ENCODE peak calls at places on chromosome 20, in five cellular contexts. C is left ventricle myocardium inferior; Q is body of pancreas; P is CD8-positive, alpha-beta T cell; D is psoas muscle. X is an unnamed sample.

GRCh38 chr20:32034581-32035397 is 17.3 kb upstream of the HCK start:
- DNase-seq in C (no peak), Q (no peak), P (no peak), D (no peak), X (no peak)

GRCh38 chr20:57555457-57556184 is 5.3 kb upstream of the PCK1 start:
- DNase-seq in C (no peak), Q (no peak), P (no peak), D (no peak), X (no peak)

GRCh38 chr20:49913399-49914047 is 1.8 kb downstream of the SPATA2 start:
- DNase-seq in C (no peak), Q (no peak), P (no peak), D (no peak), X (no peak)

GRCh38 chr20:57677323-57677982 is 32.4 kb downstream of the PMEPA1 start:
- DNase-seq in C (no peak), Q (no peak), P (no peak), D (no peak), X (no peak)

GRCh38 chr20:11989018-11989771 is 71.5 kb downstream of the BTBD3 start:
- DNase-seq in C (no peak), Q (no peak), P (no peak), D (no peak), X (no peak)

GRCh38 chr20:32507998-32508774 is 76.9 kb downstream of the NOL4L start:
- DNase-seq in C (no peak), Q (no peak), P (no peak), D (no peak), X (no peak)

GRCh38 chr20:361562-361961 is 14.7 kb downstream of the NRSN2 start:
- DNase-seq in C (no peak), Q (no peak), P (no peak), D (no peak), X (no peak)

GRCh38 chr20:46056970-46057855 is 28.2 kb downstream of the SLC12A5 start:
- DNase-seq in C (peak), Q (peak), P (peak), D (peak), X (no peak)

GRCh38 chr20:8854566-8854965 is 214.3 kb upstream of the PLCB4 start:
- DNase-seq in C (peak), Q (peak), P (no peak), D (peak), X (no peak)

GRCh38 chr20:16205505-16205904 is 367.7 kb downstream of the KIF16B start:
- DNase-seq in C (no peak), Q (no peak), P (no peak), D (no peak), X (no peak)

GRCh38 chr20:37986873-37987601 is 46.2 kb downstream of the TTI1 start:
- DNase-seq in C (peak), Q (peak), P (no peak), D (peak), X (no peak)

GRCh38 chr20:51237278-51237677 is 214.4 kb upstream of the KCNG1 start:
- DNase-seq in C (peak), Q (no peak), P (no peak), D (peak), X (no peak)

GRCh38 chr20:50399917-50400704 is 110.1 kb upstream of the PTPN1 start:
- DNase-seq in C (no peak), Q (no peak), P (no peak), D (no peak), X (no peak)

GRCh38 chr20:23445596-23446217 is 6.2 kb downstream of the CSTL1 start:
- DNase-seq in C (no peak), Q (no peak), P (no peak), D (no peak), X (no peak)

GRCh38 chr20:25242231-25242630 is 5.7 kb upstream of the PYGB start:
- DNase-seq in C (no peak), Q (no peak), P (no peak), D (no peak), X (no peak)

GRCh38 chr20:10537850-10538480 is 102.9 kb downstream of the SLX4IP start:
- DNase-seq in C (no peak), Q (no peak), P (no peak), D (no peak), X (no peak)

GRCh38 chr20:8007490-8007889 is 12.1 kb downstream of the TMX4 start:
- DNase-seq in C (no peak), Q (no peak), P (no peak), D (no peak), X (no peak)

GRCh38 chr20:58313366-58313765 is 3.9 kb downstream of the RAB22A start:
- DNase-seq in C (no peak), Q (no peak), P (no peak), D (no peak), X (no peak)

GRCh38 chr20:55094353-55094861 is 619.0 kb downstream of the DOK5 start:
- DNase-seq in C (no peak), Q (no peak), P (no peak), D (no peak), X (no peak)

GRCh38 chr20:740162-740561 is 28.1 kb downstream of the SLC52A3 start:
- DNase-seq in C (no peak), Q (no peak), P (no peak), D (no peak), X (no peak)

GRCh38 chr20:12984863-12985262 is 23.9 kb upstream of the SPTLC3 start:
- DNase-seq in C (no peak), Q (no peak), P (no peak), D (no peak), X (no peak)

GRCh38 chr20:22232923-22233322 is 351.4 kb downstream of the FOXA2 start:
- DNase-seq in C (no peak), Q (no peak), P (no peak), D (no peak), X (no peak)

GRCh38 chr20:59145926-59146800 is 17.5 kb upstream of the ZNF831 start:
- DNase-seq in C (no peak), Q (no peak), P (peak), D (no peak), X (no peak)

GRCh38 chr20:1533059-1533458 is 24.4 kb downstream of the SIRPD start:
- DNase-seq in C (no peak), Q (no peak), P (no peak), D (no peak), X (no peak)

GRCh38 chr20:49984426-49985153 is 1.8 kb downstream of the SNAI1 start:
- DNase-seq in C (no peak), Q (no peak), P (no peak), D (no peak), X (no peak)

DNA sequence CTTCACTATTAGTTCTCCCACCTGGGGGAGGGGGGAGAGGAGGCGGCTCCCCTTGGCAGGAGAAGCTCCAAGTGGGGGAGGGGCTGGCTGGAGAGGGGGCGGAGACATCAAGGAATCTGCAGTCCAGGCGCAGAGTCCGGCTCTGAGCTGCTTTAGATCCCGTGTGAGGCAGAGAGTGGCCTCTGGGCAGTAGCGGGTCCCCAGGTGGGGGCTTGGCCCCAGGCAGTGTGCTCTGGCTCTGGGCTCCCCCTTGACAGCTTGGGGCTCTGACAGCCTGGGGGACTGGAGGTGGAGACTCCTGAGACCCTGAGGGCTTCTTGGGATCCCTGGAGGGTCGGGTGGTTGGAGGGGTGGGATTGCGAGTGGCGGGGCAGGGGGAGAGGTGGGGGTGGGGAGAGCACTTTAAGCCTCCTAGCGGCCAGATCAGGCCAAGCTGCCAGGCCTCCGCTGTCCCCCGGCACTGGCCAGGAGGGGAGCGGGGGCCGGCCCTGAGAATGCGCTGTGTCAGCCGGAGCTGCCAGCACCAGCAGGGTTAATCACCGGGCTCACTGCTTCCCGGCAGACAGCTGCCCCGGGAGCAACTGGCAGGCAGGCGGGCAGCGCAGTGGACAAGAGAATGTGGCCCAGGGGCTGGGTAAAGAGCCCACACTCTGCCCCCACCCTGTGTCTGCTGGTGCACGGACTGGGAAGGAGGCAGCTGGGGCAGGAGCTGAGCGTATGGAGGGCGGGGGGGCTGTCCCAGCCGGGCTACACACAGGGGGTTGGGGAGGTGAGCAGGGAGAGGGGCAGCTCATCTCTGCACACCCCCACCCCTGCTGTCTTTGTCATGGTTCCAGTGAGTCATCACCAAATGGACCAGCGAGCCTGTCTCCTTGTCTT is 1.8 kb upstream of the LAMA5 start:
- DNase-seq in C (no peak), Q (peak), P (no peak), D (peak), X (no peak)
- TF ChIP-seq CTCF in C (peak), Q (no peak), P (no peak), D (peak), X (no peak)

GRCh38 chr20:20864346-20865096 is 152.1 kb upstream of the RALGAPA2 start:
- DNase-seq in C (no peak), Q (no peak), P (no peak), D (no peak), X (no peak)
- TF ChIP-seq CTCF in C (peak), Q (peak), P (no peak), D (peak), X (no peak)

GRCh38 chr20:47178277-47178676 is 178.2 kb downstream of the ZMYND8 start:
- DNase-seq in C (no peak), Q (no peak), P (no peak), D (no peak), X (no peak)

GRCh38 chr20:47172579-47172978 is 183.9 kb downstream of the ZMYND8 start:
- DNase-seq in C (no peak), Q (no peak), P (no peak), D (no peak), X (no peak)

GRCh38 chr20:47174844-47175243 is 181.7 kb downstream of the ZMYND8 start:
- DNase-seq in C (no peak), Q (no peak), P (no peak), D (no peak), X (no peak)

GRCh38 chr20:47175501-47175900 is 181.0 kb downstream of the ZMYND8 start:
- DNase-seq in C (no peak), Q (no peak), P (no peak), D (no peak), X (no peak)

GRCh38 chr20:47173596-47174216 is 182.8 kb downstream of the ZMYND8 start:
- DNase-seq in C (no peak), Q (no peak), P (no peak), D (no peak), X (no peak)
- TF ChIP-seq CTCF in C (no peak), Q (no peak), P (no peak), D (no peak), X (no peak)

GRCh38 chr20:17691758-17692157 is 8.0 kb upstream of the BANF2 start:
- DNase-seq in C (no peak), Q (peak), P (no peak), D (no peak), X (no peak)
- TF ChIP-seq CTCF in C (no peak), Q (no peak), P (no peak), D (no peak), X (no peak)

DNA sequence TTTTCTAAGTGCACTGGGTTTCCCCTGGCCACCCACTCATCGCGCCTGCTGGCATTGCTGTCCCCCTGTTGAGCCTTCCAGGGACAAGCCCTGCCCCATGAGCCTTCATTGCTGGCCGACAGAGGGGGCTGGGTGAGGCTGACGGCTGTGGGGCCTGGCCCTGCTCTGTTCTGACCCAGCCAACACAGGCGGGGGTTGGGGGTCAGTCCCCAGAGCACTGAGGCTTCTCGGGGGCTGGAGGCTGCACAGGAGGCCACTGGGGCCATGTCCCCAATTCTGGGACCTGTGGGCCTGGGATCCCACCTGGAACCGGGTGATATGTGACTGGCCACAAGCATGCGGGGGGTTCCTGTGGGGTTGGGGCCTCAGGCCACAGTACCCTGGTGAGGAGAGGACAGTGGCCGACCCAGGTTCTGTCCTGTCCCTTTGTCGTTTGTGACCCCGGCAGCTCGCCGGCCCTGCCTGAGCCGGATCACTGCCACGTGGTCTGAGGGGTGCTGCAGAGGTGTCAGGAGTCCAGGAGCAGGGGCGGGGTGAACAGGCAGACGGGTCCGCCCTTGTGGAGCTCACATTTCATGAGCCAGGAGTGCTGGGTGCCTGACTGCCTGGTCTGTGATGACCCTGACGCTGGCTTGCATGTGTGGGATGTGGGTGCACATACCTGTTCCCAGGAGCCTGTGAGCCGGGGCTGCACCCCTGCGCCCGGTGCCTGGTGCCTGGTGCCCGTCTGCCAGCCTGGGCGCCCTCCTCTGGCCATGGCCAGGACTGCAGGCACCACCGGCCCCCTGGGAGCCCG is 2.1 kb upstream of the COL20A1 start:
- DNase-seq in C (no peak), Q (peak), P (peak), D (peak), X (peak)
- TF ChIP-seq CTCF in C (peak), Q (peak), P (peak), D (peak), X (no peak)

DNA sequence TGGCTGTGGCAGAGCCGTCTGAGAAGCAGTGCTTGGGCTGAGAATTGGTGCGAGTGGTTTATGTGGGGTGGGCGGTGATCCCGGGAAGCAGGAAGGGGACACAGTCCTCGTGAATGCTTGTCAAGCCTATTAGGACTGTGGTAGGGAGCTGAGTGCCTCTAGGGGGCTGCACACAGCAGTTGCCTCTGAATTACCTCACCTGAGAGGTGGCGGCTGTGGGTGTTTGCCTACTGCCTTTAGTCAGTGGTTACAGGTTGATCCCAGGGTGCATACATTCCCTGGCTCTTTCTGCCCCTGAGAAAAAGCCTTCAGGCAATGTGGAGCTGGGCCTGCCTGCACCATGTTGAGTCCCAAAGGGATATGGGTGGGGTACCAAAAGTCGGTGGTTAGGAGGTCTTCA is 5.2 kb downstream of the AP5S1 start:
- DNase-seq in C (no peak), Q (no peak), P (no peak), D (no peak), X (no peak)
- TF ChIP-seq CTCF in C (no peak), Q (no peak), P (no peak), D (no peak), X (no peak)

GRCh38 chr20:18783385-18783959 is 30.1 kb upstream of the SCP2D1 start:
- DNase-seq in C (no peak), Q (no peak), P (no peak), D (no peak), X (no peak)

GRCh38 chr20:18793625-18794427 is 19.8 kb upstream of the SCP2D1 start:
- DNase-seq in C (peak), Q (peak), P (peak), D (peak), X (peak)

GRCh38 chr20:18790787-18791186 is 22.8 kb upstream of the SCP2D1 start:
- DNase-seq in C (no peak), Q (no peak), P (no peak), D (no peak), X (no peak)

GRCh38 chr20:18788021-18788420 is 25.6 kb upstream of the SCP2D1 start:
- DNase-seq in C (no peak), Q (no peak), P (no peak), D (no peak), X (no peak)
- TF ChIP-seq CTCF in C (no peak), Q (no peak), P (no peak), D (no peak), X (no peak)

DNA sequence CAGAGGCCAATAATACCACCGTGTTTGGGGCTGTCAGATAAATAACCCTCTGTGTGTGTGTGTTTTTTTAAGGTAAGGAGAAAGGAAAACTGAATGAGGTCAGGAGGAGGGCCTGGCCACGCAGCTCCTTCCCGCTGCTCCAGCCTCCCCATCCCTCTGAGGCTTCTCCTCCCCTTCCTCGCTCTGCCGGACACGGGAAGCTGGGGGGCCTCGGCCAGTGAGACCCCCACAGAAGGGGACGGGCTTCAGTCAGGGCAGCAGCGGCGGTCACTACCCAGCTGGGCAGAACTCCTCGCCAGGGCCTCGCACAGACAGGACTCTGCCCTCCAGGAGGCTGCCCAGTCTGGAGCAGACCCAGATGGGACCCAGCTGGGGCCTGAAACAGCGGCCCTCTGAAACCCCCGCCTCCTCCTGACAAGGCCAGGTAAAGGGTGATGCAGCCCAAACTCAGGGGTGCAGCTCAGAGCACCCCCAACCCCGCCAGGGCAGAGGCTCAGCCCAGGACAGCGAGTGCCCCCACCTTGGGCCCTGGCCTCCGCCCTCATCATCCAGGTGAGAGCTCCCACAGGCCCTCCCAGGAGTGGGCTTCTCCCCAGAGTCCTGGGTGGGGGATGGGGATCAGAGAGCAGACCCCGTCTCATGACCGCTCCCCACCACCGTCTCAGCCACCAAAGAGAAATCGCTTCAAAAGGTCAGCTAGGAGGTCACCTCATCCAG is 2.3 kb downstream of the EEF1A2 start:
- DNase-seq in C (no peak), Q (no peak), P (no peak), D (no peak), X (no peak)
- TF ChIP-seq CTCF in C (peak), Q (peak), P (peak), D (no peak), X (no peak)

DNA sequence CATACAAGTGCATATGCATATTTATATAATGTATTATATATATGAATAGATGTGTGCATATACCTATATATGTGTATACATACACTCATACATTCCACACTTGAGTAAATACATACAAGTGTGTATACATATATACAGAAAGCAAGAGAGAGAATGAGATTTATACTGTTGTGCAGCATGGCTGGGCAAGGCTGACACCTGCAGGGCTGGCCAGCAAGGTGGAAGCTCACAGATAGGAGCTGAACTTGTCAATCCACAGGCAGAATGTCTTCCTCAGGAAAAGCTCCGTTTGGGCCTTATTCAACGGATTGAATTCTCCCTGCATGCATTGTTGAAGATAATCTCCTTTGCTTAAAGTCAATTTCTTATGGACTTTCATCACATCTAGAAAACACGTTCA is 256.7 kb downstream of the ZNF217 start:
- DNase-seq in C (no peak), Q (no peak), P (no peak), D (no peak), X (no peak)
- TF ChIP-seq CTCF in C (no peak), Q (no peak), P (no peak), D (no peak), X (no peak)